ENCODE peak calls at places on chromosome 13, in five cellular contexts. H, M, I, E and V are unnamed samples.
A peak's percentile ranks its signal among the peaks of the same experiment; 100 is the strongest.

GRCh38 chr13:71149498-71150363 is 717.3 kb downstream of the DACH1 start:
- DNase-seq in H (no peak), M (no peak), I (no peak), E (no peak), V (no peak)

GRCh38 chr13:105543742-105544141 is 991.7 kb downstream of the EFNB2 start:
- DNase-seq in H (no peak), M (no peak), I (no peak), E (no peak), V (peak; percentile 1)

GRCh38 chr13:113548778-113549621 is 35.6 kb upstream of the TFDP1 start:
- DNase-seq in H (no peak), M (no peak), I (peak; percentile 30), E (no peak), V (no peak)

GRCh38 chr13:113091891-113092775 is 13.5 kb upstream of the F7 start:
- DNase-seq in H (no peak), M (no peak), I (peak; percentile 45), E (peak; percentile 15), V (no peak)

GRCh38 chr13:27960362-27961226 is 8.5 kb downstream of the CDX2 start:
- DNase-seq in H (peak; percentile 72), M (peak; percentile 88), I (peak; percentile 72), E (no peak), V (peak; percentile 45)

GRCh38 chr13:74978596-74978995 is 503.4 kb downstream of the TBC1D4 start:
- DNase-seq in H (no peak), M (no peak), I (no peak), E (no peak), V (no peak)

GRCh38 chr13:101618440-101619187 is 166.1 kb downstream of the ITGBL1 start:
- DNase-seq in H (no peak), M (no peak), I (no peak), E (no peak), V (no peak)

GRCh38 chr13:31943591-31943990 is 88.0 kb upstream of the FRY start:
- DNase-seq in H (no peak), M (no peak), I (no peak), E (no peak), V (no peak)

GRCh38 chr13:62643007-62643483 is 1227.4 kb upstream of the PCDH20 start:
- DNase-seq in H (no peak), M (peak; percentile 40), I (no peak), E (no peak), V (peak; percentile 39)

GRCh38 chr13:39602614-39603366 is at the start of gene LHFPL6:
- DNase-seq in H (peak; percentile 87), M (peak; percentile 87), I (peak; percentile 84), E (peak; percentile 94), V (peak; percentile 81)

GRCh38 chr13:60396008-60396782 is 825 bp upstream of the TDRD3 start:
- DNase-seq in H (peak; percentile 92), M (peak; percentile 94), I (peak; percentile 94), E (peak; percentile 96), V (peak; percentile 97)

GRCh38 chr13:113397606-113398425 is 33.9 kb upstream of the GRTP1 start:
- DNase-seq in H (no peak), M (no peak), I (peak; percentile 38), E (peak; percentile 51), V (no peak)

GRCh38 chr13:105611424-105611823 is 924.0 kb downstream of the EFNB2 start:
- DNase-seq in H (no peak), M (no peak), I (no peak), E (no peak), V (no peak)

GRCh38 chr13:37369618-37370017 is 228.9 kb downstream of the POSTN start:
- DNase-seq in H (no peak), M (no peak), I (no peak), E (no peak), V (no peak)

GRCh38 chr13:101307181-101307701 is 109.1 kb downstream of the NALCN start:
- DNase-seq in H (no peak), M (peak; percentile 22), I (no peak), E (no peak), V (no peak)

GRCh38 chr13:46654956-46655726 is 102.2 kb downstream of the LRCH1 start:
- DNase-seq in H (no peak), M (no peak), I (no peak), E (no peak), V (no peak)

GRCh38 chr13:27853871-27854270 is 61.6 kb downstream of the GSX1 start:
- DNase-seq in H (no peak), M (no peak), I (no peak), E (no peak), V (no peak)

GRCh38 chr13:67619987-67620386 is 389.9 kb upstream of the PCDH9 start:
- DNase-seq in H (no peak), M (peak; percentile 4), I (no peak), E (no peak), V (no peak)

GRCh38 chr13:103883698-103884097 is 817.5 kb upstream of the SLC10A2 start:
- DNase-seq in H (no peak), M (peak; percentile 36), I (no peak), E (no peak), V (no peak)

GRCh38 chr13:64675256-64675892 is 2554.8 kb downstream of the PCDH9 start:
- DNase-seq in H (no peak), M (peak; percentile 13), I (no peak), E (no peak), V (no peak)

GRCh38 chr13:46908511-46908910 is 11.7 kb upstream of the HTR2A start:
- DNase-seq in H (no peak), M (no peak), I (no peak), E (no peak), V (no peak)

GRCh38 chr13:27379694-27380596 is 44.5 kb upstream of the GTF3A start:
- DNase-seq in H (peak; percentile 63), M (peak; percentile 87), I (no peak), E (peak; percentile 49), V (peak; percentile 57)

GRCh38 chr13:83453300-83453699 is 429.0 kb downstream of the SLITRK1 start:
- DNase-seq in H (no peak), M (no peak), I (no peak), E (no peak), V (no peak)

GRCh38 chr13:26112843-26113242 is 61.0 kb upstream of the SHISA2 start:
- DNase-seq in H (no peak), M (no peak), I (no peak), E (no peak), V (no peak)

GRCh38 chr13:36332986-36333385 is 13.2 kb downstream of the SPART start:
- DNase-seq in H (no peak), M (no peak), I (no peak), E (no peak), V (no peak)

GRCh38 chr13:112454648-112455334 is 78.6 kb downstream of the SPACA7 start:
- DNase-seq in H (no peak), M (no peak), I (no peak), E (no peak), V (no peak)

GRCh38 chr13:24865158-24865557 is 101.2 kb downstream of the RNF17 start:
- DNase-seq in H (no peak), M (no peak), I (no peak), E (no peak), V (no peak)

GRCh38 chr13:114019367-114019766 is 45.5 kb upstream of the C13orf46 start:
- DNase-seq in H (no peak), M (no peak), I (no peak), E (peak; percentile 16), V (peak; percentile 52)

GRCh38 chr13:93922063-93922462 is 557.4 kb downstream of the DCT start:
- DNase-seq in H (no peak), M (no peak), I (no peak), E (no peak), V (no peak)

GRCh38 chr13:99956473-99957349 is 14.9 kb downstream of the ZIC5 start:
- DNase-seq in H (no peak), M (no peak), I (no peak), E (no peak), V (no peak)

GRCh38 chr13:24747248-24748151 is 16.5 kb upstream of the RNF17 start:
- DNase-seq in H (no peak), M (peak; percentile 40), I (no peak), E (no peak), V (peak; percentile 78)

GRCh38 chr13:42041017-42041683 is 7.3 kb upstream of the DGKH start:
- DNase-seq in H (peak; percentile 41), M (peak; percentile 75), I (peak; percentile 69), E (peak; percentile 61), V (peak; percentile 78)

GRCh38 chr13:113216165-113217056 is 7.0 kb downstream of the CUL4A start:
- DNase-seq in H (no peak), M (peak; percentile 54), I (peak; percentile 71), E (peak; percentile 75), V (no peak)

DNA sequence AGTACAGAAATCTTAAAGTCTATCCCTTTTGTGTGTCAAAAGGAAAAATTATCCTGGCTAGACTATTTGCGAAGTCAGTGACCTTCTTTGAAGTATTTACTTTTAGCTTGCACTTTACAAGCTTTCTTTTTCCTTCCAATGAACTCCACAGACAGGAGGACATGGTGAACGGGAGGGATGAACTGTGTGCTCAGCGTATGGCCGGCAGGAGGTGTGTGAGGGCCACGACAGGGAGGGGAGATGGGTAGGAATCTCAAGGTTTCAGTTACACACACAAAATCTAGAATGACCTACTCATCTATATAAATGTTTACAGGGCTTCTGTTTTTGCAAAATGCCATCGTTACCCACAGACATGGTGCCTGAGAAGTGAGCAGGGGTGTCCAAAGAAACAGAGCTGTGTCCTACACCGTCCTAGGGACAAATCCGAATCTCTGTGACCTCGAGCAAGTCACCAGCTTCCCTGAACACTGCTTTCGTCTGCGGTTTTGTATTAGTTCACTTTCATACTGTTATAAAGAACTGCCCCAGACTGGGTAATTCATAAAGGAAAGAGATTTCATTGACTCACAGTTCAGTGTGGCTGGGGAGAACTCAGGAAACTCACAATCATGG is 537.2 kb downstream of the LIG4 start:
- DNase-seq in H (no peak), M (peak; percentile 48), I (no peak), E (no peak), V (no peak)
- TF ChIP-seq CTCF in H (no peak), M (peak; percentile 30), I (no peak), E (no peak), V (no peak)

GRCh38 chr13:52850396-52851152 is 2.1 kb upstream of the PCDH8 start:
- DNase-seq in H (peak; percentile 75), M (peak; percentile 91), I (peak; percentile 78), E (peak; percentile 79), V (peak; percentile 89)
- TF ChIP-seq CTCF in H (no peak), M (peak; percentile 11), I (no peak), E (no peak), V (peak; percentile 32)

DNA sequence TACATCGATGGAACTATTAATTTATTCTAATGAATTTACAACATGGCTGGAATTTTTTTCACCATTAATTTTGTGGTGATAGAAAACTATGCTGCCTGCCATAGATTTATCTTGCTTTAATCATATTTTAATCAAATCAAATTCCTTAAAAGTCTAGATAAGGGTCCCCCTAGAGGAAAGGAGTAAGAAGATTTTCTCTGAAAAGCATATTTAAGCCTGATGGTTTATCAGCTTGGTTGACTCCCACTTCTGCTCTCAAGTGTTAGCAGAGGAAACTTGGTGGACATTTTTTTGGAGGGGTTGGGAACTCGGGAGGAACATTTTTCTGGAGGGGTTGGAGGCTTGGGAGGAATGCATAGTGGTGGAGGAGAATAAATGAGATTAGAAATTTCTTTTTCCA is 253.3 kb downstream of the KCNRG start:
- DNase-seq in H (no peak), M (no peak), I (no peak), E (no peak), V (no peak)
- TF ChIP-seq CTCF in H (no peak), M (peak; percentile 9), I (no peak), E (no peak), V (no peak)

DNA sequence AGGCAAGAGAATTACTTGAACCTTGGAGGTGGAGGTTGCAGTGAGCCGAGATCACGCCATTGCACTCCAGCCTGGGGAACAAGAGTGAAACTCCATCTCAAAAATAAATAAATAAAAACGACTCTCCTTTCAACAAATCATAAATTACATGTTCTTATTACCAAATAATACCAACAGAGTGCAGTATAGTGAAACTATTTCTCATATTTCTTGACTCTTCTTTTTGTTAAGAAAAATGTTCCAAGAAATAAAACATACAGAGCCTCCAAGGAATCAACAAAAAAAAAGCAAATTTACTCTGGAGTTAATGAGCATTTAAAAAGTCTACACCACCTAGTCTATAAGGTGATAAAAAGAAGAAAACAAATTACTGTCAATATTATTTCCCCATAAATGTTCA is 188.8 kb downstream of the KLF12 start:
- DNase-seq in H (no peak), M (no peak), I (no peak), E (no peak), V (no peak)
- TF ChIP-seq CTCF in H (no peak), M (peak; percentile 10), I (no peak), E (peak; percentile 12), V (no peak)